ENCODE peak calls at places on chromosomes 2 and 18, in ten cellular contexts. S is IMR-90, Y is K562, V is breast epithelium, L is transverse colon, P is upper lobe of left lung, O is ovary, A is adrenal gland, F is GM12892, J is H54. M is an unnamed sample.

GRCh38 chr2:3288455-3289163 is 89.0 kb downstream of the EIPR1 start:
- DNase-seq in L (no peak), V (no peak), F (no peak), P (peak), S (no peak), A (no peak), Y (no peak), J (no peak), O (no peak), M (no peak)

GRCh38 chr2:198141726-198142125 is 337.3 kb downstream of the PLCL1 start:
- DNase-seq in P (no peak), V (no peak), F (no peak), A (no peak), S (no peak), L (no peak), Y (no peak), O (no peak), J (no peak), M (no peak)

GRCh38 chr18:51575171-51575570 is 377.7 kb upstream of the MEX3C start:
- DNase-seq in V (no peak), F (no peak), P (no peak), A (no peak), O (no peak), Y (no peak), L (no peak), S (no peak), J (no peak), M (no peak)

GRCh38 chr2:199457147-199458016 is at the start of gene SATB2:
- DNase-seq in S (peak), J (peak), L (peak), Y (peak), V (no peak), F (no peak), A (peak), O (no peak), P (no peak), M (peak)

GRCh38 chr2:217918220-217919024 is 84.4 kb downstream of the TNS1 start:
- DNase-seq in S (peak), L (no peak), F (no peak), J (no peak), A (no peak), Y (peak), V (no peak), O (peak), P (no peak), M (no peak)

GRCh38 chr2:50358586-50358985 is 673.3 kb downstream of the NRXN1 start:
- DNase-seq in P (no peak), A (no peak), S (no peak), Y (no peak), L (no peak), V (no peak), O (no peak), F (no peak), J (no peak), M (no peak)

GRCh38 chr2:28586864-28587263 is 91.0 kb downstream of the PLB1 start:
- DNase-seq in S (no peak), O (no peak), A (no peak), V (no peak), Y (no peak), F (no peak), L (no peak), P (no peak), J (no peak), M (no peak)

GRCh38 chr2:16716051-16716450 is 50.4 kb upstream of the CYRIA start:
- DNase-seq in P (peak), L (no peak), O (no peak), S (no peak), V (no peak), F (no peak), Y (no peak), A (no peak), J (no peak), M (no peak)

GRCh38 chr2:102606353-102606752 is 13.0 kb upstream of the SLC9A2 start:
- DNase-seq in V (no peak), O (no peak), Y (no peak), S (no peak), L (no peak), F (no peak), P (peak), A (no peak), J (no peak), M (no peak)

GRCh38 chr2:10844083-10844482 is 31.5 kb upstream of the PDIA6 start:
- DNase-seq in Y (no peak), P (peak), J (peak), F (no peak), S (peak), V (no peak), O (no peak), L (peak), A (peak), M (no peak)

GRCh38 chr2:69012310-69013122 is 463 bp upstream of the ANTXR1 start:
- DNase-seq in P (peak), A (peak), V (no peak), S (peak), O (peak), F (peak), J (peak), Y (peak), L (peak), M (peak)

GRCh38 chr2:200702646-200703118 is 109.0 kb upstream of the BZW1 start:
- DNase-seq in Y (no peak), S (no peak), V (no peak), F (no peak), P (no peak), O (no peak), J (no peak), A (no peak), L (no peak), M (no peak)

GRCh38 chr18:3758531-3758930 is 308.6 kb downstream of the TGIF1 start:
- DNase-seq in Y (no peak), S (peak), F (no peak), P (no peak), O (no peak), L (no peak), V (no peak), J (peak), A (no peak), M (no peak)

GRCh38 chr2:28617502-28618184 is 121.8 kb downstream of the PLB1 start:
- DNase-seq in F (no peak), Y (no peak), O (no peak), L (no peak), S (no peak), A (no peak), J (no peak), V (no peak), P (no peak), M (no peak)

GRCh38 chr2:69214898-69215297 is 172.1 kb downstream of the GFPT1 start:
- DNase-seq in O (no peak), P (peak), Y (no peak), V (no peak), J (no peak), A (no peak), L (no peak), S (peak), F (no peak), M (no peak)

GRCh38 chr2:86292571-86293515 is 44.6 kb downstream of the REEP1 start:
- DNase-seq in V (no peak), O (no peak), L (no peak), A (no peak), J (no peak), P (no peak), S (no peak), F (no peak), Y (no peak), M (no peak)

GRCh38 chr2:44614940-44615339 is 253.2 kb downstream of the CAMKMT start:
- DNase-seq in S (no peak), A (no peak), L (no peak), J (no peak), O (no peak), Y (no peak), F (no peak), V (no peak), P (no peak), M (no peak)

GRCh38 chr2:100606740-100607343 is 44.0 kb downstream of the PDCL3 start:
- DNase-seq in V (no peak), J (peak), F (no peak), P (no peak), O (no peak), L (peak), Y (peak), A (no peak), S (peak), M (no peak)

GRCh38 chr2:55888941-55889340 is 34.6 kb downstream of the EFEMP1 start:
- DNase-seq in S (peak), P (no peak), J (no peak), A (no peak), F (no peak), V (no peak), L (no peak), O (peak), Y (no peak), M (no peak)

GRCh38 chr18:13639196-13639595 is 87.2 kb downstream of the FAM210A start:
- DNase-seq in A (no peak), V (no peak), Y (no peak), P (no peak), J (no peak), O (no peak), S (no peak), L (no peak), F (no peak), M (no peak)

GRCh38 chr2:23531280-23531679 is 146.3 kb downstream of the KLHL29 start:
- DNase-seq in S (no peak), P (no peak), F (no peak), O (no peak), L (no peak), Y (no peak), V (no peak), A (no peak), J (no peak), M (no peak)

GRCh38 chr2:113757059-113757657 is 716 bp upstream of the SLC35F5 start:
- DNase-seq in F (no peak), A (no peak), V (no peak), J (no peak), O (no peak), L (peak), P (no peak), S (no peak), Y (no peak), M (no peak)

GRCh38 chr2:19944205-19944845 is 42.5 kb upstream of the TTC32 start:
- DNase-seq in F (no peak), O (no peak), P (no peak), A (no peak), S (no peak), L (no peak), J (no peak), V (no peak), Y (no peak), M (no peak)

GRCh38 chr2:19435815-19436214 is 77.4 kb upstream of the OSR1 start:
- DNase-seq in F (no peak), S (no peak), V (no peak), O (no peak), L (no peak), J (no peak), Y (no peak), P (no peak), A (no peak), M (no peak)

GRCh38 chr18:63253428-63254372 is 65.9 kb downstream of the BCL2 start:
- DNase-seq in S (peak), A (no peak), L (no peak), F (no peak), O (no peak), Y (no peak), V (no peak), P (no peak), J (no peak), M (no peak)

GRCh38 chr2:9145109-9145751 is 61.4 kb upstream of the ASAP2 start:
- DNase-seq in O (peak), F (no peak), P (peak), S (peak), L (no peak), A (no peak), Y (no peak), J (peak), V (no peak), M (no peak)

GRCh38 chr2:28419705-28420270 is 27.1 kb downstream of the FOSL2 start:
- DNase-seq in J (no peak), O (no peak), F (no peak), A (no peak), P (no peak), V (no peak), S (peak), Y (no peak), L (no peak), M (peak)

DNA sequence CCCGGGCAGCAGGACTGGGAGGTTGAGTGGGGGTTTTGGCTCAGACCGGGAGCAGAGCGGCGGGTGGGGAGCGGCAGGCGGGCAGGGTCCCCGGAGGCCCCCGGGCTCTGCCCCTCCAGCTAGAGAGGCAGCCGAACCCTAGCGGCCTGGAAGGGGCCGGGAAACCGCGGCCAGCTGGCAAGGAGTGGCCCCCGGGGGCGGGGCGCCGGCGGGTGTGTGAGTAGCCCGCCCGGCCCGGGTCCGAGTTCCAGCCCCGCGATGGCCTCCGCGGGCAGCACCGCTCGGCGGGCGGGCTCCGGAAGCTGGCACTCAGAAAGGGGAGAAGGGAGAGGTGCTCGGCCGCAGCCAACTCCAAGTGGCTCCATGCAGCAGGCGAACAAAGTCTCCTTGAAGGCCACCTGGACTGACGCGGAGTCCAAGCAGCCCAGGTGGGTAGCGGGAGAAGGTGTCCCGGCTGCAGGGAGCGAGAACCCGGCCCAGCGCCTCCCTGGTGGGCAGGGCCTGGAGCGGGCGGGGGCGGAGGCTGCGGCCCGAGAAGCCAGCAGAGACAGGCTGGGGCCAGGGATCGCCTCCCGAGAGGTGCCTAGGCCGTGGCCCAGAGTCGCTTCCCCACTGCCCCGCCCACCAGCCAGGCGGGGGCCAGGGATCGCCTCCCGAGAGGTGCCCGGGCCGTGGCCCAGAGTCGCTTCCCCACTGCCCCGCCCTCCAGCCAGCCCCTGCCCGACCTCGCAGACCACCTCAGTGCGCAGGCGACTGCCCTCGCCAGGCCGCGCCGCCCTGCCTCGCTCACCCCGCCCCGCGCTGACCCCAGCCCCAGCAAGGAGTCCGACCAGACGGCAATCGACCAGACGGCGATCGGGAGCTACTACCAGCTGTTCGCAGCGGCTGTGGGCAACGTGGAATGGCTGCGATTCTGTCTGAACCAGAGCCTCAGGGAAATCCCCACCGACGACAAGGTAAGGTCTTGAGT is at the start of gene ANKRD53:
- DNase-seq in P (peak), O (peak), F (no peak), S (no peak), A (peak), J (no peak), V (peak), Y (no peak), L (peak), M (peak)
- TF ChIP-seq POLR2A in P (no peak), O (no peak), F (no peak), S (no peak), A (peak), J (no peak), V (no peak), Y (no peak), L (peak), M (no peak)

DNA sequence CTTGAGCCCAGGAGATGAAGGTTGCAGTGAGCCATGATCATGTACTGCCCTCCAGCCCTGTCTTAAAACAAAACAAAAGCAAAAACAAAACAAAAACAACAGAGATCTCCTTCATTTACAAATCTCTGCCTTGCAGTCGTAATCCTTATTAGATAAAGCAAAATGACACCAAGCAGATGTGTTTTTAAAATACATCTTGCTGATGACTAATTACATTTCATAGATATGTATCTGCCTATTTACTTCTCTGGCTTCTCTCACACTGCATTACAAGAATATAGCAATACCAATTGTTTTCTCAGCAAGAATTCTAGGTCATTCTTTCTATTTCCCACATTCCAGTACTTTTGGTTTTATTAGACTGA is 22.8 kb downstream of the NFE2L2 start:
- DNase-seq in F (no peak), Y (no peak), O (no peak), A (no peak), S (no peak), V (no peak), L (no peak), P (no peak), J (no peak), M (no peak)
- TF ChIP-seq POLR2A in F (no peak), Y (no peak), O (no peak), A (no peak), S (no peak), V (no peak), L (no peak), P (no peak), J (no peak), M (no peak)

GRCh38 chr2:239397856-239398470 is 2.9 kb downstream of the HDAC4 start:
- DNase-seq in L (no peak), V (peak), S (no peak), O (no peak), A (no peak), J (no peak), F (no peak), P (no peak), Y (no peak), M (no peak)
- TF ChIP-seq POLR2A in L (no peak), V (no peak), S (peak), O (no peak), A (no peak), J (no peak), F (no peak), P (no peak), Y (no peak), M (no peak)

GRCh38 chr2:231519975-231520555 is 10.2 kb downstream of the NMUR1 start:
- DNase-seq in Y (no peak), O (no peak), A (no peak), P (no peak), J (no peak), S (no peak), F (no peak), L (no peak), V (no peak), M (no peak)
- TF ChIP-seq POLR2A in Y (no peak), O (no peak), A (no peak), P (no peak), J (no peak), S (no peak), F (no peak), L (no peak), V (no peak), M (no peak)

GRCh38 chr2:84908948-84909713 is 3.7 kb downstream of the TMSB10 start:
- DNase-seq in A (no peak), L (no peak), V (no peak), S (no peak), J (no peak), O (no peak), P (no peak), Y (no peak), F (no peak), M (no peak)
- TF ChIP-seq POLR2A in A (no peak), L (no peak), V (no peak), S (peak), J (no peak), O (no peak), P (no peak), Y (no peak), F (no peak), M (no peak)

GRCh38 chr18:52701219-52701935 is 361.4 kb downstream of the DCC start:
- DNase-seq in P (no peak), J (no peak), O (no peak), A (no peak), Y (no peak), L (no peak), F (no peak), V (no peak), S (no peak), M (no peak)
- TF ChIP-seq POLR2A in P (no peak), J (no peak), O (no peak), A (no peak), Y (no peak), L (no peak), F (no peak), V (no peak), S (no peak), M (no peak)